ENCODE peak calls at places on chromosomes 5 and 9, in eight cellular contexts. One of them, this sample, is unnamed.

GRCh38 chr5:6291961-6292360 is 86.4 kb downstream of the MED10 start:
- DNase-seq in fibroblast of lung: no peak
- DNase-seq in endodermal cell: peak
- DNase-seq in AG04449: no peak
- DNase-seq in IMR-90: no peak
- DNase-seq in heart right ventricle: no peak
- DNase-seq in mammary epithelial cell: peak
- DNase-seq in lower leg skin: no peak
- DNase-seq in this sample: peak

GRCh38 chr5:60701317-60701988 is 1.5 kb upstream of the DEPDC1B start:
- DNase-seq in heart right ventricle: no peak
- DNase-seq in lower leg skin: no peak
- DNase-seq in mammary epithelial cell: peak
- DNase-seq in fibroblast of lung: no peak
- DNase-seq in AG04449: no peak
- DNase-seq in IMR-90: no peak
- DNase-seq in endodermal cell: no peak
- DNase-seq in this sample: no peak

GRCh38 chr5:35031276-35031675 is 16.5 kb downstream of the AGXT2 start:
- DNase-seq in lower leg skin: no peak
- DNase-seq in fibroblast of lung: peak
- DNase-seq in endodermal cell: no peak
- DNase-seq in mammary epithelial cell: no peak
- DNase-seq in IMR-90: peak
- DNase-seq in AG04449: no peak
- DNase-seq in heart right ventricle: no peak
- DNase-seq in this sample: no peak

GRCh38 chr9:38318755-38319495 is 73.6 kb upstream of the ALDH1B1 start:
- DNase-seq in lower leg skin: no peak
- DNase-seq in mammary epithelial cell: peak
- DNase-seq in heart right ventricle: no peak
- DNase-seq in AG04449: no peak
- DNase-seq in fibroblast of lung: no peak
- DNase-seq in endodermal cell: no peak
- DNase-seq in IMR-90: peak
- DNase-seq in this sample: no peak

GRCh38 chr9:18330736-18331335 is 143.1 kb upstream of the ADAMTSL1 start:
- DNase-seq in mammary epithelial cell: peak
- DNase-seq in endodermal cell: no peak
- DNase-seq in lower leg skin: no peak
- DNase-seq in IMR-90: no peak
- DNase-seq in heart right ventricle: no peak
- DNase-seq in AG04449: no peak
- DNase-seq in fibroblast of lung: no peak
- DNase-seq in this sample: no peak

GRCh38 chr5:53249529-53249928 is 140.0 kb upstream of the MOCS2 start:
- DNase-seq in endodermal cell: no peak
- DNase-seq in mammary epithelial cell: peak
- DNase-seq in AG04449: peak
- DNase-seq in fibroblast of lung: peak
- DNase-seq in lower leg skin: no peak
- DNase-seq in heart right ventricle: no peak
- DNase-seq in IMR-90: peak
- DNase-seq in this sample: no peak

GRCh38 chr9:33445389-33445881 is 2.0 kb downstream of the AQP3 start:
- DNase-seq in mammary epithelial cell: no peak
- DNase-seq in IMR-90: no peak
- DNase-seq in heart right ventricle: no peak
- DNase-seq in fibroblast of lung: no peak
- DNase-seq in lower leg skin: no peak
- DNase-seq in endodermal cell: peak
- DNase-seq in AG04449: no peak
- DNase-seq in this sample: peak

GRCh38 chr5:142012186-142012785 is 541 bp downstream of the GNPDA1 start:
- DNase-seq in IMR-90: no peak
- DNase-seq in fibroblast of lung: no peak
- DNase-seq in mammary epithelial cell: peak
- DNase-seq in endodermal cell: peak
- DNase-seq in AG04449: no peak
- DNase-seq in lower leg skin: peak
- DNase-seq in heart right ventricle: peak
- DNase-seq in this sample: peak

GRCh38 chr5:177359860-177360259 is 2.1 kb downstream of the RGS14 start:
- DNase-seq in endodermal cell: no peak
- DNase-seq in heart right ventricle: no peak
- DNase-seq in mammary epithelial cell: no peak
- DNase-seq in IMR-90: no peak
- DNase-seq in lower leg skin: no peak
- DNase-seq in AG04449: no peak
- DNase-seq in fibroblast of lung: no peak
- DNase-seq in this sample: no peak

GRCh38 chr5:177362871-177363507 is 5.3 kb downstream of the RGS14 start:
- DNase-seq in fibroblast of lung: no peak
- DNase-seq in endodermal cell: peak
- DNase-seq in AG04449: no peak
- DNase-seq in mammary epithelial cell: peak
- DNase-seq in IMR-90: no peak
- DNase-seq in heart right ventricle: peak
- DNase-seq in lower leg skin: no peak
- DNase-seq in this sample: peak

GRCh38 chr5:177363565-177363964 is 5.8 kb downstream of the RGS14 start:
- DNase-seq in endodermal cell: no peak
- DNase-seq in lower leg skin: no peak
- DNase-seq in fibroblast of lung: no peak
- DNase-seq in heart right ventricle: no peak
- DNase-seq in AG04449: no peak
- DNase-seq in IMR-90: no peak
- DNase-seq in mammary epithelial cell: no peak
- DNase-seq in this sample: no peak

GRCh38 chr5:177362102-177362868 is 4.6 kb downstream of the RGS14 start:
- DNase-seq in endodermal cell: peak
- DNase-seq in IMR-90: no peak
- DNase-seq in heart right ventricle: no peak
- DNase-seq in lower leg skin: no peak
- DNase-seq in AG04449: no peak
- DNase-seq in fibroblast of lung: no peak
- DNase-seq in mammary epithelial cell: peak
- DNase-seq in this sample: no peak

DNA sequence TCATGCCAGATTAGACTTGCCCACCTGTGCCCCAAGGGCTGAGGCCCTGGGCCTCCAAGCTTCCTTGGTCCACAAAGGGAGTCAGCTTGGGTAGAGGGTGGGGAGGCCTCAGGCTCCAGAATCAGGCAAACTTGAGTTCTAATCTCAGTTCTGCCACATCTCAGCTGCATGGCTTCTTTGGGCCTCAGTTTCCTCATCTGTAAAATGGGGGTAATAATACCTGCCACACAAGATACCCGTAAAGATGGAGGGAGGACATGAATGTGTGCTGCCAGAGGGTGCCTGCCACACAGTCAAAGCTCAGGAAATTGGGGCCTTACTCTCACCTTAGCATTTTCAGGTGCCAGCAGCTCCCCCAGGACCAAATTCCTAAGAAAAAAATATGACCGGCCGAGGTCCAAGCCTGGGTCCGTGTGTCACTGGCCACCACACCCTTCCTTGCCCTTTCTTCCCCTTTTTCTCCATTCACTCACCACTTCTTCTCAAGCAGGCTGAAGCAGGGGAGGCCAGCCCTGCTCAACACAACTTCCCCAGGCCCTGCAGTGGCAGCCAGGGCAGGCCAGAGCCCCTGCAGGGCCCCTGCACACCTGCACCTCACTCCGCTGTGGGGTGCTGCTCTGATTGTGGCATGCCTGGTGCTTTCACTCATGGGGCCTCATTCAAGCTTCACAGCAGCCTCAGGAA is 3.8 kb downstream of the RGS14 start:
- DNase-seq in AG04449: no peak
- DNase-seq in fibroblast of lung: no peak
- DNase-seq in mammary epithelial cell: no peak
- DNase-seq in endodermal cell: peak
- DNase-seq in IMR-90: no peak
- DNase-seq in lower leg skin: no peak
- DNase-seq in heart right ventricle: no peak
- DNase-seq in this sample: peak
- TF ChIP-seq CTCF in AG04449: no peak
- TF ChIP-seq CTCF in fibroblast of lung: no peak
- TF ChIP-seq CTCF in mammary epithelial cell: no peak
- TF ChIP-seq CTCF in endodermal cell: no peak
- TF ChIP-seq CTCF in IMR-90: no peak
- TF ChIP-seq CTCF in lower leg skin: no peak
- TF ChIP-seq CTCF in heart right ventricle: no peak
- TF ChIP-seq CTCF in this sample: no peak

GRCh38 chr9:130060296-130060695 is 6.6 kb downstream of the GPR107 start:
- DNase-seq in lower leg skin: peak
- DNase-seq in IMR-90: no peak
- DNase-seq in fibroblast of lung: no peak
- DNase-seq in mammary epithelial cell: no peak
- DNase-seq in AG04449: no peak
- DNase-seq in heart right ventricle: no peak
- DNase-seq in endodermal cell: peak
- DNase-seq in this sample: no peak

GRCh38 chr9:130054428-130054786 is 701 bp downstream of the GPR107 start:
- DNase-seq in IMR-90: no peak
- DNase-seq in lower leg skin: no peak
- DNase-seq in AG04449: no peak
- DNase-seq in heart right ventricle: no peak
- DNase-seq in fibroblast of lung: no peak
- DNase-seq in mammary epithelial cell: peak
- DNase-seq in endodermal cell: no peak
- DNase-seq in this sample: no peak

GRCh38 chr9:130054820-130055219 is 1.1 kb downstream of the GPR107 start:
- DNase-seq in heart right ventricle: no peak
- DNase-seq in fibroblast of lung: no peak
- DNase-seq in IMR-90: no peak
- DNase-seq in endodermal cell: no peak
- DNase-seq in lower leg skin: peak
- DNase-seq in AG04449: no peak
- DNase-seq in mammary epithelial cell: no peak
- DNase-seq in this sample: no peak

GRCh38 chr9:130058887-130059286 is 5.2 kb downstream of the GPR107 start:
- DNase-seq in fibroblast of lung: no peak
- DNase-seq in lower leg skin: no peak
- DNase-seq in mammary epithelial cell: no peak
- DNase-seq in AG04449: no peak
- DNase-seq in heart right ventricle: no peak
- DNase-seq in IMR-90: peak
- DNase-seq in endodermal cell: no peak
- DNase-seq in this sample: no peak

GRCh38 chr9:130058154-130058553 is 4.4 kb downstream of the GPR107 start:
- DNase-seq in lower leg skin: no peak
- DNase-seq in mammary epithelial cell: no peak
- DNase-seq in heart right ventricle: no peak
- DNase-seq in endodermal cell: no peak
- DNase-seq in fibroblast of lung: no peak
- DNase-seq in AG04449: no peak
- DNase-seq in IMR-90: no peak
- DNase-seq in this sample: peak
- TF ChIP-seq CTCF in lower leg skin: no peak
- TF ChIP-seq CTCF in mammary epithelial cell: peak
- TF ChIP-seq CTCF in heart right ventricle: no peak
- TF ChIP-seq CTCF in endodermal cell: peak
- TF ChIP-seq CTCF in fibroblast of lung: peak
- TF ChIP-seq CTCF in AG04449: no peak
- TF ChIP-seq CTCF in IMR-90: peak
- TF ChIP-seq CTCF in this sample: peak

DNA sequence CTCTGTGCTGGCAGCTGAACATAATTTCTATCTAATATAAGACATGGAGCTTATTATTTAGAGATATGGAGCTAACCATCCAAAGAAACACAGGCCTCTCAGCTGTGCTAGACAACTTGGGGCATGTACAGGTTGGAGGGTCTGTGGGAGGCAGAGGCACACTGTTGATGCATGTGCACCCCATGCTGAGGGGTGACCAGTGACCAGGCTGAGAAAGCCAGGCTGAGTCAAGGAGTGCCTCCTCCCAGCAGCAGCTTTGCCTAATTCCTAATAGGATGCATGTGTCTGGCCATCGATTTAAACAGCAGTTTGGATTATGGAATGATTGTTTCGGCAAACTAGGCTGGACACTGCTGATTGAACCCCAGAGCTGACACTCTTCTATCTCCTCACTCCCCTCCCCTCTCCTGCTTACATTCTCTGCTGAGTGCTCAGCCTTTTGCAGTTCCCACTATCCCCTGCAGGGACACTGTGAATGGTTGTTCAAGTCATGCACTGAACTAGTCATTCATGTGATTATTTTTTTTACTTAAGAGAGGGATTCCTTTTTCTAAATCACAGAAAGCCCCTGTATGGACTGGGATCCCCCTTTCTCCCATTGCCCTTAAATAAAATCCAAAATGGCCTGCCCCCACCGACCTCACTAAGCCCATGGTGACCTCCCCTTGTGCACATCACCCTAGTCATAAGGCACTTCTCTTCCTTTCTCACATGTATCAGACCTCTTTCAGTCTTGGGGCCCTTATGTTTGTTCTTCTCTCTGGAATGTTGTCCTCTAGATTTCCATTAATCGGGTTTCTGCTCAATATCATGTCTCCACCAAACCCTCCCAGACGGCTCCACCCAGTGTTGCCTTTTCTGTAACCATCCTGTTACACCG is 196.0 kb downstream of the ERCC6L2 start:
- DNase-seq in endodermal cell: peak
- DNase-seq in heart right ventricle: no peak
- DNase-seq in lower leg skin: no peak
- DNase-seq in IMR-90: peak
- DNase-seq in mammary epithelial cell: peak
- DNase-seq in fibroblast of lung: peak
- DNase-seq in AG04449: no peak
- DNase-seq in this sample: peak
- TF ChIP-seq CTCF in endodermal cell: peak
- TF ChIP-seq CTCF in heart right ventricle: no peak
- TF ChIP-seq CTCF in lower leg skin: no peak
- TF ChIP-seq CTCF in IMR-90: peak
- TF ChIP-seq CTCF in mammary epithelial cell: peak
- TF ChIP-seq CTCF in fibroblast of lung: peak
- TF ChIP-seq CTCF in AG04449: peak
- TF ChIP-seq CTCF in this sample: peak

GRCh38 chr5:89260254-89260653 is 377.3 kb upstream of the MEF2C start:
- DNase-seq in lower leg skin: no peak
- DNase-seq in endodermal cell: no peak
- DNase-seq in mammary epithelial cell: no peak
- DNase-seq in IMR-90: peak
- DNase-seq in heart right ventricle: no peak
- DNase-seq in fibroblast of lung: no peak
- DNase-seq in AG04449: no peak
- DNase-seq in this sample: no peak

GRCh38 chr5:89262030-89262429 is 379.0 kb upstream of the MEF2C start:
- DNase-seq in heart right ventricle: no peak
- DNase-seq in fibroblast of lung: no peak
- DNase-seq in lower leg skin: no peak
- DNase-seq in mammary epithelial cell: no peak
- DNase-seq in IMR-90: no peak
- DNase-seq in endodermal cell: no peak
- DNase-seq in AG04449: no peak
- DNase-seq in this sample: no peak

GRCh38 chr5:89265511-89266169 is 382.7 kb upstream of the MEF2C start:
- DNase-seq in IMR-90: peak
- DNase-seq in AG04449: peak
- DNase-seq in endodermal cell: no peak
- DNase-seq in fibroblast of lung: peak
- DNase-seq in lower leg skin: no peak
- DNase-seq in mammary epithelial cell: peak
- DNase-seq in heart right ventricle: no peak
- DNase-seq in this sample: no peak

GRCh38 chr5:89267764-89268163 is 384.8 kb upstream of the MEF2C start:
- DNase-seq in fibroblast of lung: no peak
- DNase-seq in heart right ventricle: no peak
- DNase-seq in lower leg skin: no peak
- DNase-seq in endodermal cell: no peak
- DNase-seq in IMR-90: no peak
- DNase-seq in AG04449: no peak
- DNase-seq in mammary epithelial cell: no peak
- DNase-seq in this sample: no peak

GRCh38 chr5:89263846-89264245 is 380.9 kb upstream of the MEF2C start:
- DNase-seq in lower leg skin: no peak
- DNase-seq in endodermal cell: no peak
- DNase-seq in AG04449: no peak
- DNase-seq in heart right ventricle: no peak
- DNase-seq in fibroblast of lung: no peak
- DNase-seq in IMR-90: no peak
- DNase-seq in mammary epithelial cell: no peak
- DNase-seq in this sample: no peak
- TF ChIP-seq CTCF in lower leg skin: no peak
- TF ChIP-seq CTCF in endodermal cell: peak
- TF ChIP-seq CTCF in AG04449: no peak
- TF ChIP-seq CTCF in heart right ventricle: no peak
- TF ChIP-seq CTCF in fibroblast of lung: no peak
- TF ChIP-seq CTCF in IMR-90: no peak
- TF ChIP-seq CTCF in mammary epithelial cell: no peak
- TF ChIP-seq CTCF in this sample: no peak